ENCODE peak calls at places on chromosomes 11 and 22, in six cellular contexts. X, O, L, Q, J and K are unnamed samples.
A peak's percentile ranks its signal among the peaks of the same experiment; 100 is the strongest.

GRCh38 chr11:73218106-73218829 is at the start of gene P2RY2:
- DNase-seq in X (no peak), O (peak; percentile 32), L (peak; percentile 15), Q (peak; percentile 53), J (no peak), K (peak; percentile 86)

GRCh38 chr11:86800956-86801264 is 568 bp downstream of the PRSS23 start:
- DNase-seq in X (no peak), O (no peak), L (no peak), Q (no peak), J (no peak), K (no peak)

GRCh38 chr22:44279059-44279340 is 33.8 kb downstream of the SHISAL1 start:
- DNase-seq in X (no peak), O (no peak), L (no peak), Q (no peak), J (no peak), K (no peak)

GRCh38 chr22:48100685-48101417 is 1338.4 kb downstream of the TBC1D22A start:
- DNase-seq in X (no peak), O (no peak), L (no peak), Q (no peak), J (no peak), K (no peak)

GRCh38 chr11:34449013-34449412 is 10.3 kb downstream of the CAT start:
- DNase-seq in X (no peak), O (no peak), L (no peak), Q (no peak), J (no peak), K (no peak)

GRCh38 chr11:26578998-26579635 is 7.1 kb upstream of the MUC15 start:
- DNase-seq in X (no peak), O (no peak), L (no peak), Q (no peak), J (no peak), K (no peak)

GRCh38 chr11:134531331-134532135 is 119.5 kb upstream of the B3GAT1 start:
- DNase-seq in X (no peak), O (no peak), L (no peak), Q (no peak), J (no peak), K (no peak)

GRCh38 chr22:24389680-24390079 is 37.7 kb upstream of the ADORA2A start:
- DNase-seq in X (no peak), O (no peak), L (no peak), Q (no peak), J (no peak), K (no peak)

GRCh38 chr11:75013051-75013450 is 24.3 kb downstream of the NEU3 start:
- DNase-seq in X (peak; percentile 65), O (no peak), L (no peak), Q (peak; percentile 85), J (no peak), K (no peak)

GRCh38 chr11:61092280-61092766 is 10.0 kb upstream of the CD5 start:
- DNase-seq in X (no peak), O (no peak), L (no peak), Q (no peak), J (no peak), K (no peak)

GRCh38 chr11:125069796-125070195 is 6.7 kb downstream of the SLC37A2 start:
- DNase-seq in X (no peak), O (no peak), L (no peak), Q (no peak), J (no peak), K (no peak)

GRCh38 chr11:66068923-66069714 is 953 bp upstream of the PACS1 start:
- DNase-seq in X (no peak), O (no peak), L (no peak), Q (peak; percentile 12), J (no peak), K (peak; percentile 53)

GRCh38 chr11:26623076-26623666 is 51.1 kb upstream of the MUC15 start:
- DNase-seq in X (no peak), O (no peak), L (no peak), Q (no peak), J (no peak), K (no peak)

GRCh38 chr11:109853156-109853776 is 239.9 kb upstream of the ZC3H12C start:
- DNase-seq in X (peak; percentile 13), O (peak; percentile 79), L (no peak), Q (peak; percentile 15), J (peak; percentile 56), K (no peak)

GRCh38 chr22:45073064-45073463 is 63.3 kb upstream of the PHF21B start:
- DNase-seq in X (no peak), O (no peak), L (no peak), Q (no peak), J (no peak), K (peak; percentile 58)

GRCh38 chr11:34758262-34758661 is 137.4 kb downstream of the EHF start:
- DNase-seq in X (peak; percentile 12), O (no peak), L (no peak), Q (no peak), J (no peak), K (peak; percentile 20)

DNA sequence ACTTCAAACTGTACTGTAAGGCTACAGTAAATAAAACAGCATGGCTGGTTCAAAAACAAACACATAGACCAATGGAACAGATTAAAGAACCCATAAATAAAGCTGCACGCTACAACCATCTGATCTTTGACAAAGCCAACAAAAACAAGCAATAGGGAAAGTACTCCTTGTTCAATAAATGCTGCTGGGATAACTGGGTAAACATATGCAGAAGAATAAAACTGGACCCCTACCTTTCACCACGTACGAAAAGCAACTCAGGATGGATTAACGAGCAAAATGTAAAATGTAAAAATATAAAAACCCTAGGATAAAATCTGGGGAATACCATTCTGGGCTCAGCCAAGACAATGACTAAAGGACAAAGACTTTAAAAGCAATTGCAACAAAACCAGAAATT is 201.8 kb upstream of the PGR start:
- DNase-seq in X (no peak), O (no peak), L (no peak), Q (no peak), J (no peak), K (no peak)
- TF ChIP-seq JUND in X (no peak), O (no peak), L (no peak), Q (no peak), J (no peak), K (no peak)

GRCh38 chr11:16151138-16151537 is 205.2 kb downstream of the SOX6 start:
- DNase-seq in X (no peak), O (no peak), L (no peak), Q (no peak), J (no peak), K (no peak)

GRCh38 chr11:16153951-16154350 is 202.4 kb downstream of the SOX6 start:
- DNase-seq in X (no peak), O (no peak), L (no peak), Q (no peak), J (no peak), K (no peak)

DNA sequence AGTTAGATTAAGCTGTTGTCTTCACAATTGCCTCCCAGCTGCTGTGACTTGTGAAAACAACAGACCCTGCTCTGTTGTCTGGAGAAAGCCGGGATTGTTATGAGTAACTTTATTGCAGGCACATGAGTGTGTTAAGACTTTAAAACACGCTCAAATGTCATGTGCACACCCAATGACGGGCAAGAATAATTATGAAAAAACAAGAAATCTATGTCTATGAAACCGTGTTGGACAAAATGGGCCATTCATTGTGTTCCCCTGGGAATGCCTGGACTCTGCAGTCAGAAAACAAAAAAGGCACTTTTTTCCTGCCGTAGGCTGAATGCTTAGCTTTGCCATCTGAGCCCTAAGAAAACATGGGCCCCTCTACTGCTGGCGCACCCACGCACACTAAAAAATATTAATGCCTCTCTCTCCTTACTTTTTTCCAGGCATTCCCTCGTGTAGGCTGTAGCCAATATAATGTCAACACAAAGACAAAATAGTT is 208.0 kb downstream of the SOX6 start:
- DNase-seq in X (no peak), O (no peak), L (no peak), Q (peak; percentile 25), J (no peak), K (no peak)
- TF ChIP-seq RAD21 in X (no peak), O (no peak), L (no peak), Q (no peak), J (no peak), K (no peak)

GRCh38 chr11:76680517-76681425 is 10.2 kb upstream of the LRRC32 start:
- DNase-seq in X (peak; percentile 84), O (peak; percentile 41), L (peak; percentile 49), Q (peak; percentile 60), J (no peak), K (peak; percentile 91)
- TF ChIP-seq JUND in X (peak; percentile 10), O (no peak), L (no peak), Q (no peak), J (no peak), K (no peak)

DNA sequence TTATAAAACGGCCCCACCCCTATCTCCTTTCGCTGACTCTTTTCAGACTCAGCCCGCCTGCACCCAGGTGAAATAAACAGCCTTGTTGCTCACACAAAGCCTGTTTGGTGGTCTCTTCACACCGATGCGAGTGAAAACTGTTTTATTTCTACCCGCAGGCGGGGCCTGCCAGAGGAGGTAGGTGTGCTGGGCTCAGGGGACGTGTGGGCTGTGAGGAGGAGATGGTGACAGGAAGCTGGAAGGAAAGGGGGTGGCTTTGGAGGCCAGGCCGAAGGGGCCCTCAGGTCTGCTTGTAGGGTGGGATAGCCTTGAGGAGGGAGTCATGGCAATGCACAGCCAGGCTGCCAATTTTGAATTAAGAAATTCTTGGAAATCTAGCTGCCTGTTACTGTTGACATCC is 21.3 kb upstream of the KRTAP5-7 start:
- DNase-seq in X (no peak), O (no peak), L (no peak), Q (no peak), J (no peak), K (no peak)
- TF ChIP-seq RAD21 in X (no peak), O (no peak), L (no peak), Q (no peak), J (no peak), K (no peak)

DNA sequence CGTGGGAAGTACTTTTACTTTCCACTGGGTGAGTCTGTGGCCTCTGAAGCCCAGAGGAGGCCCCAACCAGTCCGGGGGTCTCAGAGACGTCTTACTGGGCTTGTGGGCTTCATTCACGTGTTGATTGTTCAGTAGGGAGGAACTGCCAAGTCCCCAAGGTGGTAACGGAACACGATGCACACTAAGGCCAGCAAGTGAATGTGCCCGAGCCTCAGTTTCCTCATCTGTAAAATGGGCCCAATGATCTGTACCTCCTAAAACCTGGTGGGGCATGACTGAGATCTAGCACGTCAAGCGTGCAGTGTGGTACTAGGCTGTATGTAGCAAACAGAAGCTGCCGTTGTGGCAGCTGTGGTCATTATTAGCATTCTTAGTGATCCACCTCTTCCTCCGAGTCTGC is 499.1 kb downstream of the MN1 start:
- DNase-seq in X (no peak), O (no peak), L (no peak), Q (no peak), J (no peak), K (no peak)
- TF ChIP-seq JUND in X (no peak), O (no peak), L (no peak), Q (no peak), J (no peak), K (no peak)

DNA sequence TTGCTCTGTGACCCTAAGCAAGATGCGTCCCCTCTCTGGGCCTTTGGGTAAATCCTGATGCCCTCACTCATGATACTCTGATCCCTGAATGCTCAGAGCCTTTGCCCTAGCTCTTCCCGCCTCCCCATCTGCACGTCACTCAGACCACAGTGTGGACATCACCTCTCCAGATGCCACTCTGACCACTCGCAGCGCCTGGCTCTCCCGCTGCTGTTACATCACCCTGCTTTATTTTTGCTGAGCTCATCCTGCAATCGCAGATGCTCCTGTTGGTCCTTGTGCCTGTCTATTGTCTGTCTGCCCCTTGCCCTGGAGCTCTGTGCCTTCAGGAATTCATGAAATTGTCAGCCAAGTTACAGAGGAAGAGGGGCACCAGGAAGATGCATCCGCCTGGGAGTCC is 5.5 kb downstream of the OSM start:
- DNase-seq in X (no peak), O (no peak), L (no peak), Q (peak; percentile 41), J (no peak), K (no peak)
- TF ChIP-seq RAD21 in X (no peak), O (no peak), L (no peak), Q (no peak), J (no peak), K (no peak)

GRCh38 chr11:67483901-67484665 is 1.3 kb downstream of the AIP start:
- DNase-seq in X (no peak), O (no peak), L (no peak), Q (no peak), J (no peak), K (no peak)
- TF ChIP-seq JUND in X (no peak), O (no peak), L (no peak), Q (no peak), J (no peak), K (no peak)